ENCODE peak calls at places on chromosome 4, in four cellular contexts. S, Z, M and P are unnamed samples.

GRCh38 chr4:91064157-91064853 is 937.1 kb downstream of the CCSER1 start:
- DNase-seq in S (no peak), Z (no peak), M (no peak), P (peak; percentile 76)

GRCh38 chr4:1368421-1369090 is 21.5 kb downstream of the UVSSA start:
- DNase-seq in S (no peak), Z (no peak), M (peak; percentile 45), P (no peak)

GRCh38 chr4:109559625-109559982 is 442 bp upstream of the MCUB start:
- DNase-seq in S (no peak), Z (peak; percentile 35), M (no peak), P (no peak)

GRCh38 chr4:91065117-91065516 is 937.9 kb downstream of the CCSER1 start:
- DNase-seq in S (no peak), Z (no peak), M (no peak), P (no peak)

GRCh38 chr4:147782087-147782781 is 50.3 kb downstream of the ARHGAP10 start:
- DNase-seq in S (no peak), Z (no peak), M (no peak), P (no peak)

GRCh38 chr4:15653430-15653829 is 1.7 kb downstream of the FBXL5 start:
- DNase-seq in S (no peak), Z (no peak), M (no peak), P (no peak)

GRCh38 chr4:111963158-111963557 is 182.1 kb upstream of the FAM241A start:
- DNase-seq in S (no peak), Z (no peak), M (no peak), P (no peak)

GRCh38 chr4:55186700-55187099 is 61.3 kb upstream of the KDR start:
- DNase-seq in S (no peak), Z (no peak), M (no peak), P (no peak)

GRCh38 chr4:57425610-57426009 is 315.4 kb upstream of the IGFBP7 start:
- DNase-seq in S (no peak), Z (no peak), M (no peak), P (no peak)

GRCh38 chr4:14877246-14878220 is 124.7 kb upstream of the CPEB2 start:
- DNase-seq in S (no peak), Z (peak; percentile 30), M (peak; percentile 71), P (peak; percentile 72)

GRCh38 chr4:102438873-102439614 is 62.1 kb upstream of the NFKB1 start:
- DNase-seq in S (peak; percentile 44), Z (no peak), M (no peak), P (peak; percentile 87)

GRCh38 chr4:76821661-76822060 is 76.3 kb downstream of the SOWAHB start:
- DNase-seq in S (no peak), Z (no peak), M (no peak), P (peak; percentile 83)

GRCh38 chr4:40785727-40786126 is 36.0 kb downstream of the NSUN7 start:
- DNase-seq in S (no peak), Z (no peak), M (no peak), P (no peak)

GRCh38 chr4:34935739-34936138 is 1308.6 kb downstream of the ARAP2 start:
- DNase-seq in S (no peak), Z (no peak), M (no peak), P (no peak)

GRCh38 chr4:153950100-153950979 is 161.5 kb upstream of the SFRP2 start:
- DNase-seq in S (no peak), Z (no peak), M (no peak), P (peak; percentile 34)

GRCh38 chr4:120749445-120750151 is 172.9 kb downstream of the PRDM5 start:
- DNase-seq in S (no peak), Z (no peak), M (no peak), P (no peak)

GRCh38 chr4:148442830-148443549 is 776 bp upstream of the NR3C2 start:
- DNase-seq in S (no peak), Z (peak; percentile 39), M (no peak), P (no peak)

GRCh38 chr4:126776361-126776760 is 856.4 kb upstream of the INTU start:
- DNase-seq in S (no peak), Z (no peak), M (no peak), P (no peak)

GRCh38 chr4:126779446-126780166 is 853.2 kb upstream of the INTU start:
- DNase-seq in S (no peak), Z (no peak), M (no peak), P (no peak)

GRCh38 chr4:126779001-126779400 is 853.8 kb upstream of the INTU start:
- DNase-seq in S (no peak), Z (no peak), M (no peak), P (no peak)

GRCh38 chr4:126778348-126778747 is 854.4 kb upstream of the INTU start:
- DNase-seq in S (no peak), Z (no peak), M (no peak), P (peak; percentile 6)

GRCh38 chr4:126777649-126778048 is 855.1 kb upstream of the INTU start:
- DNase-seq in S (no peak), Z (no peak), M (no peak), P (peak; percentile 20)
- H3K4me3 ChIP-seq in S (no peak overlapping the region), Z (no peak overlapping the region), M (no peak overlapping the region), P (no peak overlapping the region)

DNA sequence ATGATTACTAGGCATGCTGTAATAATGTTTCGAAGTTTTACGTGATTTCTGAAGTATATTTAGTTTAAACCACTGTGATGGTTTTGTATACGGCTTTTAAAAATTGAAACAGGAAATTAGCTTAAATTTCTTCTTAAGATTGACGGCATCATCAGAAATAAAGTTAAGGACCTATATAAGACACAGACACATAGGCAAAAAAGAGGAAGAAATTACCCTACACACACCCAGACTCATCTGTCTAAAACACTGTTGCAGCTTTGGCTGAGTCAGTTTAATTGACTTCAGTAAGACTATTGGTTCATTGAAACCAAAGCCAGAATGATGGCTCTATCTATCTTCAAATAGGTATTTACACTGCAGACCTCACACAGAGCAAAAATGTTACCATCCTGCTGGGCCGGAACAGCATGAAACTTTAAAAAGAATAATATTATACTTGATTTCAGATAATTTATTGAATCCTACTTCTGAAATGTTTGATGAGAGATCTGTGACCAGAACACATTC is 4.4 kb downstream of the HHIP start:
- DNase-seq in S (no peak), Z (no peak), M (no peak), P (no peak)
- H3K4me3 ChIP-seq in S (no peak overlapping the region), Z (no peak overlapping the region), M (no peak overlapping the region), P (peak overlapping the region; percentile 60)

DNA sequence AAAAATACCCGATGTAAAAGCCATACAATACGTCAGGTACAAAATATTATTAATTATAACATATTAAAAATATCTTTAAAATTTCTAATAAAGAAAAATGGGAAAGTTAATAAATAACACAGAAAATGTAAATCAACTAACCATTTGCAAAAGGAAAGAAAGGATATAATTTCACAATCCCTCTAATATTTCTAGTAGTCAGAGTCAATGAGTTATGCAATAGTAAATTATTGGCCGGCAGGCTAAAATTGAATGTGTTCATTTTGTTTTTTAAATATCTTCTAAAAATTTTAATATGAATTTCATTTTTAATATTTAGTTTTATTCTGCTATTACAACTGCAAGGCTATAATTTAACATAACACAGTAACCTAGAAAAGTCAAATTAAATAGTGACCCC is 155.7 kb downstream of the FBXW7 start:
- DNase-seq in S (no peak), Z (no peak), M (no peak), P (no peak)
- H3K4me3 ChIP-seq in S (no peak overlapping the region), Z (peak overlapping the region; percentile 12), M (no peak overlapping the region), P (no peak overlapping the region)

GRCh38 chr4:42644897-42645296 is 12.0 kb downstream of the ATP8A1 start:
- DNase-seq in S (no peak), Z (no peak), M (no peak), P (no peak)

GRCh38 chr4:42643685-42644084 is 13.2 kb downstream of the ATP8A1 start:
- DNase-seq in S (no peak), Z (no peak), M (no peak), P (no peak)

GRCh38 chr4:42646999-42647541 is 9.8 kb downstream of the ATP8A1 start:
- DNase-seq in S (no peak), Z (no peak), M (no peak), P (no peak)

GRCh38 chr4:42649870-42650269 is 7.0 kb downstream of the ATP8A1 start:
- DNase-seq in S (no peak), Z (no peak), M (no peak), P (no peak)

DNA sequence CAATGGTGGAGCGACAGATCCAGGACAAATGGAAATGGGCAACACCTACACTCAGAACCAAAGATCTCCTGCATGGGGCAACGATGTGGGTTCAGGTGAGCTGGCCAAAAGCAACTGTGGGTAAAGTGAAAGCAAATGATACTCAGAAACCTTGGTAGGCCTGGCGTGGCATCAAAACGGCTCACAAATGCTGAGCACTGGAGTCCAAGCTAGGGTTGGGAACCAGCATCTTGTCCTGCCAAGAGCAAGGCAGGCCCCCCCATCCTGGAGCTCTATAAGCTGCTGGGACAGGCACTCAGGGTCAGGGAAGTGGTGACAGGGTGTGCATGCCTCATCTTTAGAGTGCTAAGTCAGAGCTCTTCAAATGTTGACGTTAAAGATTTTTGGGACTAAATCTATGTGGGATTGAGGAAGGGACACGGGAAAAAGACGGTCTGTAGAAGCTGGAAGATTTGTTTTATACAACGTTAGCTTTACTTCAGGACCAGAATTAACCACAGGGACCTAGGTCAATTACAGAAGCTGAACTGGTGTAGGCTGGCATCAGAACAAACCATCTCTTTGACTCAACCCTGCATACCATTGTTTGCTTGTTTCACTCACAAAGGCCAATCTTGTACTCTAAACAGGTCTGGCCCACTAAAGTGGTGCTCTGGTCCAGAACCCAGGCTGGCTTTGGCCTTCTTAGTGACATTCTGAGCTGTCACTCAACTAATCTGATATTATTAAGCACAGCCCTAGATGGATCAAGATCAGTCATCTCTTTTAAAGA is 10.7 kb downstream of the ATP8A1 start:
- DNase-seq in S (no peak), Z (no peak), M (no peak), P (no peak)
- H3K4me3 ChIP-seq in S (no peak overlapping the region), Z (no peak overlapping the region), M (no peak overlapping the region), P (no peak overlapping the region)

DNA sequence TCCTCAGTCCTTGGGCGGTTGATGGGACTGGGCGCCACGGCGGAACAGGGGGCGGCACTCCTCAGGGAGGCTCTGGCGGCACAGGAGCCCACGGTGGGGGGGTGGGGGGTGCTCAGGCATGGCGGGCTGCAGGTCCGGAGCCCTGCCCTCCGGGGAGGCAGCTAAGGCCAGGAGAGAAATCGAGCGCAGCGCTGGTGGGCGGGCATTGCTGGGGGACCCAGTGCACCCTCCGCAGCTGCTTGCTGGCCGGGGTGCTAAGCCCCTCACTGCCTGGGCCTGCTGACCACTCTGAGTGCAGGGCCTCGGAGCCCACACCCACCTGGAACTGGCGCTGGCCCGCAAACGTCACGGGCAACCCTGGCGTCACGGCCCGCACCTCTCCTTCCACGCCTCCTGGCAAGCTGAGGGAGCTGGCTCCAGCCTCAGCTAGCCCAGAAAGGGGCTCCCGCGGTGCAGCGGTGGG is 164.9 kb upstream of the AGA start:
- DNase-seq in S (no peak), Z (no peak), M (no peak), P (no peak)
- H3K4me3 ChIP-seq in S (no peak overlapping the region), Z (no peak overlapping the region), M (no peak overlapping the region), P (no peak overlapping the region)

GRCh38 chr4:2811830-2812599 is 19.1 kb downstream of the SH3BP2 start:
- DNase-seq in S (no peak), Z (peak; percentile 81), M (no peak), P (no peak)
- H3K4me3 ChIP-seq in S (peak overlapping the region; percentile 17), Z (no peak overlapping the region), M (peak overlapping the region; percentile 41), P (no peak overlapping the region)